ENCODE peak calls at places on chromosome 17, in six cellular contexts. Y, Z, G, R, B and N are unnamed samples.

GRCh38 chr17:47879028-47879585 is 16.9 kb upstream of the SP2 start:
- DNase-seq in Y (peak), Z (no peak), G (no peak), R (no peak), B (no peak), N (no peak)

GRCh38 chr17:378068-378467 is 25.5 kb upstream of the RPH3AL start:
- DNase-seq in Y (no peak), Z (no peak), G (no peak), R (no peak), B (no peak), N (no peak)

GRCh38 chr17:50620848-50621247 is 13.8 kb upstream of the ABCC3 start:
- DNase-seq in Y (no peak), Z (no peak), G (peak), R (no peak), B (no peak), N (peak)

GRCh38 chr17:40857535-40857934 is 9.5 kb downstream of the KRT12 start:
- DNase-seq in Y (no peak), Z (no peak), G (peak), R (no peak), B (no peak), N (no peak)

GRCh38 chr17:44221072-44221861 is 1.8 kb upstream of the UBTF start:
- DNase-seq in Y (peak), Z (peak), G (peak), R (peak), B (no peak), N (peak)

GRCh38 chr17:1779571-1780074 is 17.8 kb downstream of the SERPINF1 start:
- DNase-seq in Y (peak), Z (peak), G (peak), R (no peak), B (no peak), N (no peak)

GRCh38 chr17:7253082-7253481 is 1.1 kb downstream of the ELP5 start:
- DNase-seq in Y (no peak), Z (no peak), G (peak), R (no peak), B (no peak), N (no peak)

GRCh38 chr17:52147872-52148271 is 10.6 kb downstream of the CA10 start:
- DNase-seq in Y (no peak), Z (peak), G (no peak), R (no peak), B (no peak), N (no peak)

GRCh38 chr17:1709403-1709891 is 730 bp downstream of the TLCD2 start:
- DNase-seq in Y (no peak), Z (no peak), G (peak), R (no peak), B (no peak), N (no peak)

GRCh38 chr17:9725575-9725974 is 65.8 kb downstream of the DHRS7C start:
- DNase-seq in Y (peak), Z (peak), G (no peak), R (no peak), B (no peak), N (no peak)

GRCh38 chr17:45740553-45741330 is 43.4 kb upstream of the CRHR1 start:
- DNase-seq in Y (peak), Z (peak), G (peak), R (no peak), B (no peak), N (peak)

GRCh38 chr17:65228734-65229390 is 91.7 kb downstream of the RGS9 start:
- DNase-seq in Y (no peak), Z (peak), G (peak), R (peak), B (no peak), N (no peak)

GRCh38 chr17:57257213-57257873 is 1.0 kb downstream of the MSI2 start:
- DNase-seq in Y (no peak), Z (no peak), G (peak), R (peak), B (no peak), N (peak)

GRCh38 chr17:62163847-62164246 is 98.8 kb upstream of the MED13 start:
- DNase-seq in Y (no peak), Z (peak), G (peak), R (no peak), B (no peak), N (peak)

GRCh38 chr17:6796017-6796886 is 20.2 kb downstream of the FBXO39 start:
- DNase-seq in Y (no peak), Z (peak), G (peak), R (no peak), B (no peak), N (no peak)

GRCh38 chr17:58575511-58575910 is 61.1 kb upstream of the MTMR4 start:
- DNase-seq in Y (no peak), Z (peak), G (no peak), R (no peak), B (no peak), N (no peak)

GRCh38 chr17:77325826-77326581 is 185.2 kb downstream of the SEC14L1 start:
- DNase-seq in Y (no peak), Z (no peak), G (no peak), R (no peak), B (no peak), N (no peak)

GRCh38 chr17:65638221-65638940 is 76.9 kb upstream of the AXIN2 start:
- DNase-seq in Y (no peak), Z (no peak), G (peak), R (no peak), B (no peak), N (no peak)

GRCh38 chr17:2025622-2026309 is 632 bp upstream of the RTN4RL1 start:
- DNase-seq in Y (no peak), Z (peak), G (peak), R (peak), B (no peak), N (peak)

GRCh38 chr17:57599271-57600045 is 145.6 kb downstream of the CCDC182 start:
- DNase-seq in Y (no peak), Z (no peak), G (no peak), R (peak), B (no peak), N (no peak)

GRCh38 chr17:49290690-49291326 is 60.2 kb upstream of the PHOSPHO1 start:
- DNase-seq in Y (peak), Z (peak), G (peak), R (peak), B (no peak), N (peak)

GRCh38 chr17:30427611-30428010 is 48.9 kb downstream of the CPD start:
- DNase-seq in Y (no peak), Z (no peak), G (no peak), R (no peak), B (no peak), N (no peak)

GRCh38 chr17:40345161-40346034 is 19.1 kb downstream of the GJD3 start:
- DNase-seq in Y (peak), Z (peak), G (peak), R (peak), B (no peak), N (peak)

GRCh38 chr17:40536731-40537171 is 28.5 kb downstream of the CCR7 start:
- DNase-seq in Y (no peak), Z (peak), G (no peak), R (no peak), B (no peak), N (no peak)

GRCh38 chr17:38448208-38448776 is 20.0 kb downstream of the ARHGAP23 start:
- DNase-seq in Y (no peak), Z (peak), G (no peak), R (no peak), B (no peak), N (no peak)

GRCh38 chr17:57868007-57868774 is 18.3 kb upstream of the MRPS23 start:
- DNase-seq in Y (peak), Z (peak), G (peak), R (no peak), B (peak), N (peak)

GRCh38 chr17:76261421-76262215 is 3.5 kb upstream of the UBALD2 start:
- DNase-seq in Y (no peak), Z (peak), G (no peak), R (peak), B (no peak), N (peak)

GRCh38 chr17:51097708-51098446 is 22.8 kb downstream of the SPAG9 start:
- DNase-seq in Y (no peak), Z (no peak), G (no peak), R (no peak), B (no peak), N (no peak)

GRCh38 chr17:78645421-78646295 is 68.5 kb upstream of the DNAH17 start:
- DNase-seq in Y (no peak), Z (no peak), G (peak), R (peak), B (peak), N (peak)

GRCh38 chr17:82838386-82839063 is 1.3 kb downstream of the ZNF750 start:
- DNase-seq in Y (no peak), Z (peak), G (no peak), R (no peak), B (no peak), N (no peak)

GRCh38 chr17:36727577-36727976 is 126.2 kb downstream of the MRM1 start:
- DNase-seq in Y (no peak), Z (no peak), G (no peak), R (no peak), B (no peak), N (no peak)

GRCh38 chr17:27456681-27457404 is 595 bp downstream of the KSR1 start:
- DNase-seq in Y (no peak), Z (no peak), G (peak), R (no peak), B (no peak), N (peak)

GRCh38 chr17:5667871-5668270 is 83.6 kb upstream of the NLRP1 start:
- DNase-seq in Y (no peak), Z (no peak), G (peak), R (no peak), B (no peak), N (no peak)

GRCh38 chr17:20228860-20229259 is 219.7 kb downstream of the SPECC1 start:
- DNase-seq in Y (no peak), Z (no peak), G (no peak), R (no peak), B (no peak), N (no peak)

GRCh38 chr17:72700226-72700625 is 392.3 kb downstream of the SLC39A11 start:
- DNase-seq in Y (no peak), Z (no peak), G (no peak), R (no peak), B (no peak), N (no peak)

GRCh38 chr17:80892900-80893603 is 98.6 kb upstream of the CHMP6 start:
- DNase-seq in Y (no peak), Z (peak), G (no peak), R (no peak), B (no peak), N (no peak)

GRCh38 chr17:76104140-76104895 is 731 bp upstream of the EXOC7 start:
- DNase-seq in Y (no peak), Z (no peak), G (no peak), R (no peak), B (no peak), N (no peak)

GRCh38 chr17:39082482-39082881 is 69.0 kb downstream of the PLXDC1 start:
- DNase-seq in Y (no peak), Z (no peak), G (no peak), R (no peak), B (no peak), N (no peak)

GRCh38 chr17:79977161-79977631 is 58.5 kb downstream of the TBC1D16 start:
- DNase-seq in Y (no peak), Z (no peak), G (no peak), R (no peak), B (no peak), N (no peak)

GRCh38 chr17:45228121-45228941 is 6.6 kb downstream of the FMNL1 start:
- DNase-seq in Y (no peak), Z (no peak), G (no peak), R (peak), B (no peak), N (no peak)